ENCODE peak calls at places on chromosomes 12 and 14, in eight cellular contexts. F is neural progenitor cell, N is PC-3, K is IMR-90, J is H9, A is OCI-LY7, E is fibroblast of lung, R is SK-N-SH. D is an unnamed sample.

GRCh38 chr14:69044965-69045555 is 66.0 kb upstream of the ACTN1 start:
- DNase-seq in F (no peak), N (no peak), K (peak; percentile 91), J (no peak), A (no peak), E (peak; percentile 56), R (no peak), D (no peak)

GRCh38 chr12:93115646-93116045 is 186.6 kb upstream of the EEA1 start:
- DNase-seq in F (no peak), N (no peak), K (peak; percentile 44), J (no peak), A (no peak), E (peak; percentile 79), R (no peak), D (no peak)

GRCh38 chr14:96051642-96052540 is 12.7 kb downstream of the C14orf132 start:
- DNase-seq in F (peak; percentile 56), N (peak; percentile 15), K (peak; percentile 8), J (peak; percentile 63), A (peak; percentile 64), E (no peak), R (no peak), D (no peak)

GRCh38 chr14:33475623-33476022 is 475.3 kb downstream of the EGLN3 start:
- DNase-seq in F (peak; percentile 95), N (peak; percentile 77), K (no peak), J (peak; percentile 86), A (peak; percentile 11), E (peak; percentile 6), R (peak; percentile 56), D (peak; percentile 44)

GRCh38 chr12:82299617-82300016 is 58.6 kb downstream of the CCDC59 start:
- DNase-seq in F (no peak), N (no peak), K (no peak), J (no peak), A (no peak), E (no peak), R (no peak), D (peak; percentile 62)

GRCh38 chr12:79415754-79416435 is 274.9 kb downstream of the PAWR start:
- DNase-seq in F (no peak), N (peak; percentile 91), K (peak; percentile 77), J (no peak), A (no peak), E (peak; percentile 42), R (no peak), D (peak; percentile 69)

GRCh38 chr12:122368361-122369073 is 54.0 kb downstream of the CLIP1 start:
- DNase-seq in F (no peak), N (peak; percentile 35), K (peak; percentile 81), J (no peak), A (no peak), E (peak; percentile 32), R (no peak), D (peak; percentile 68)

GRCh38 chr12:45166056-45166455 is 49.8 kb upstream of the ANO6 start:
- DNase-seq in F (no peak), N (no peak), K (peak; percentile 3), J (no peak), A (no peak), E (no peak), R (no peak), D (no peak)

GRCh38 chr14:53399057-53399456 is 245.9 kb upstream of the DDHD1 start:
- DNase-seq in F (peak; percentile 54), N (peak; percentile 65), K (peak; percentile 76), J (peak; percentile 44), A (no peak), E (peak; percentile 62), R (no peak), D (no peak)
- TF ChIP-seq CTCF in F (peak; percentile 50), N (peak; percentile 62), K (peak; percentile 32), J (peak; percentile 62), A (peak; percentile 62), E (peak; percentile 14), R (no peak), D (no peak)

GRCh38 chr12:34393821-34394150 is 371.5 kb downstream of the ALG10 start:
- DNase-seq in F (no peak), N (no peak), K (no peak), J (no peak), A (no peak), E (no peak), R (peak; percentile 4), D (no peak)

GRCh38 chr12:34394211-34395055 is 372.1 kb downstream of the ALG10 start:
- DNase-seq in F (no peak), N (no peak), K (no peak), J (peak; percentile 7), A (no peak), E (no peak), R (peak; percentile 9), D (no peak)

GRCh38 chr12:34396006-34396860 is 373.9 kb downstream of the ALG10 start:
- DNase-seq in F (no peak), N (no peak), K (no peak), J (peak; percentile 13), A (no peak), E (no peak), R (peak; percentile 1), D (no peak)

GRCh38 chr12:34396861-34397590 is 374.7 kb downstream of the ALG10 start:
- DNase-seq in F (no peak), N (no peak), K (no peak), J (peak; percentile 11), A (no peak), E (no peak), R (peak; percentile 1), D (no peak)

GRCh38 chr12:34395056-34396005 is 373.0 kb downstream of the ALG10 start:
- DNase-seq in F (no peak), N (no peak), K (no peak), J (peak; percentile 8), A (no peak), E (no peak), R (peak; percentile 7), D (no peak)
- H3K9me3 ChIP-seq in F (no peaks in the 10 kb centered on the region), N (no peaks in the 10 kb centered on the region), K (peaks cover 64% of the 10 kb centered on the region), J (peaks cover 98% of the 10 kb centered on the region), A (no peaks in the 10 kb centered on the region), E (no peaks in the 10 kb centered on the region), R (no peaks in the 10 kb centered on the region), D (no peaks in the 10 kb centered on the region)

GRCh38 chr14:103910984-103911383 is 17.3 kb upstream of the TDRD9 start:
- DNase-seq in F (no peak), N (no peak), K (no peak), J (no peak), A (no peak), E (no peak), R (no peak), D (no peak)

GRCh38 chr14:103909531-103910261 is 18.6 kb upstream of the TDRD9 start:
- DNase-seq in F (no peak), N (no peak), K (no peak), J (no peak), A (no peak), E (no peak), R (no peak), D (no peak)

GRCh38 chr14:103905861-103906456 is 22.3 kb upstream of the TDRD9 start:
- DNase-seq in F (peak; percentile 61), N (no peak), K (no peak), J (peak; percentile 76), A (no peak), E (no peak), R (peak; percentile 53), D (no peak)

GRCh38 chr14:103908580-103908979 is 19.7 kb upstream of the TDRD9 start:
- DNase-seq in F (no peak), N (no peak), K (no peak), J (no peak), A (no peak), E (no peak), R (no peak), D (no peak)

DNA sequence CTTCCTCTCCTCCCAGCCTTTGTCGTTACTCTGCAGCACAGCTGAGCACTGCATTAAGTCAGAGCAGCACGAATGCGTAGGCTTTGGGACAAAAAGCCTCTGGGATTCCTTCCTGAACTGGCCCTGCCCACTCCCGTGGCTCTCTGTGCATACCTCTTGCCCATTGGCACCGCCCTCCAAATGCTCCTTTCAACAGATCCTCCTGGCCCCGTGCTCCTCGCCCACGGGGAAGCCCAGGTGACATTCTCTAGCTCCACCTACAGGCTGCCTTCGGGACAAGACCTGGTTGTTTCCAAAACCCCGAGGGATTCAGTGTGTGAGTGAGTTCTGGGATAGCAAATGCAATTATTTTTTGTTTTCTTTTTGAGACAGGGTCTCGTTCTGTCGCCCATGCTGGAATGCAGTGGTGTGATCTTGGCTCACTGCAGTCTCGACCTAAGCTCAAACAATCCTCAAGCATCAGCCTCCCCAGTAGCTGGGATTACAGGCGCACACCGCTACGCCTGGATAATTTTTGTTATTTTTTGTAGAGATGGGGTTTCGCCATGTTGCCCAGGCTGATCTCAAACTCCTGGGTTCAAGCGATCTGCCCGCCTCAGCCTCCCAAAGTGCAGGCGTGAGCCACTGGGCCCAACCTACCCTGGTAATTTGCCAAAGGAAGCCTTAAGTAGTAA is 17.9 kb upstream of the TDRD9 start:
- DNase-seq in F (peak; percentile 95), N (peak; percentile 96), K (peak; percentile 66), J (peak; percentile 94), A (peak; percentile 68), E (peak; percentile 66), R (peak; percentile 83), D (peak; percentile 94)
- H2AFZ ChIP-seq in F (no peak overlapping the region), N (peak overlapping the region; percentile 54), K (peak overlapping the region; percentile 71), J (no peak overlapping the region), A (no peak overlapping the region), E (no peak overlapping the region), R (no peak overlapping the region), D (peak overlapping the region; percentile 50)

GRCh38 chr14:21103165-21103709 is 2.4 kb downstream of the TMEM253 start:
- DNase-seq in F (no peak), N (no peak), K (no peak), J (no peak), A (no peak), E (no peak), R (peak; percentile 14), D (no peak)

GRCh38 chr14:21104448-21105060 is 3.7 kb downstream of the TMEM253 start:
- DNase-seq in F (peak; percentile 85), N (peak; percentile 71), K (peak; percentile 77), J (peak; percentile 79), A (peak; percentile 80), E (peak; percentile 81), R (peak; percentile 75), D (peak; percentile 90)

GRCh38 chr14:21105095-21105494 is 4.2 kb downstream of the TMEM253 start:
- DNase-seq in F (no peak), N (no peak), K (no peak), J (no peak), A (no peak), E (no peak), R (no peak), D (no peak)

GRCh38 chr14:21102472-21103164 is 1.8 kb downstream of the TMEM253 start:
- DNase-seq in F (peak; percentile 34), N (no peak), K (no peak), J (peak; percentile 62), A (peak; percentile 44), E (no peak), R (peak; percentile 17), D (no peak)

DNA sequence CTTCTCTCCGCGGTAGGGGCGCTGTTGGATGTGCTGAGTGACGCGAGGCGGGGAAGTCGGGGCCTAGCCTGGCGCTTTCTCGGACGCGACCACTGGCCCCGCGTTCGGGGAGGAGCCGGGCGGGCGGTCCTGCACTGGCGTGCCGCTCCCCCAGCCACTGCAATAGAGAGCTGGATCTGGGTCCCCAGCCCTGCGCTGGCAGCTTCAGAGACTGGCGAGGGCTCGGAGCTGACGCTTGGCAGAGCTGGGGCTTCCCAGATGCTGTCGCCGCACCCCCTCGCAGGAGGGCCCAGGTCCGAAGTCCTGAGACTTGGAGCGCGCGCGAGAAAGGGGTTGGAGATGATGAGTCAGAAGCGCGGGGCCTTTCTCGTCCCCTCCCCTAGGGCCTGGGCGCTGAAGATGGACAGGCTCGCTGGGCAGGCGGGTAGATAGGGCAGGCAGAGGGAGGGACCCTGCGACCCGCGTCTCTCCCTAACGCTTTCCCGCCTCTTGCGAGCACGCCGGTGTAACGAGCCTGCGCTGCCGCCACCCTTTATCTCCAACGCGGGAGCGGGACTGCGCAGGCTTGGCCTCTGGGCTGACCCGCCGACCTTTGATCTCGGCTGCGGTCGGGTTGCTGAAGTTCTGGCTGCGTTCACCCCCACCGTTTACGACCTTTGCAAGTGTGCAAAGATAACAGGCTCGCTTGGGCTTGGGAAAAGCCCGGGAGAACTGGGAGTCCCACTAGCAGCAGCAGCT is 3.0 kb downstream of the TMEM253 start:
- DNase-seq in F (peak; percentile 98), N (peak; percentile 96), K (peak; percentile 94), J (peak; percentile 95), A (peak; percentile 97), E (peak; percentile 96), R (peak; percentile 92), D (peak; percentile 98)
- TF ChIP-seq CTCF in F (peak; percentile 70), N (peak; percentile 67), K (peak; percentile 94), J (peak; percentile 76), A (peak; percentile 76), E (peak; percentile 76), R (peak; percentile 65), D (peak; percentile 73)